ENCODE peak calls at places on chromosomes 16 and 17, in ten cellular contexts. One of them, this sample, is unnamed.

GRCh38 chr16:52069866-52070265 is 477.1 kb downstream of the TOX3 start:
- DNase-seq in NCI-H460: no peak
- DNase-seq in ELR: peak; percentile 17
- DNase-seq in mucosa of descending colon: no peak
- DNase-seq in stomach: no peak
- DNase-seq in progenitor cell of endocrine pancreas: no peak
- DNase-seq in GM23338: peak; percentile 80
- DNase-seq in HEK293T: peak; percentile 10
- DNase-seq in ACHN: peak; percentile 39
- DNase-seq in head of caudate nucleus: peak; percentile 30
- DNase-seq in this sample: peak; percentile 36

GRCh38 chr16:89170346-89171215 is 967 bp upstream of the CDH15 start:
- DNase-seq in ACHN: peak; percentile 35
- DNase-seq in stomach: peak; percentile 64
- DNase-seq in progenitor cell of endocrine pancreas: peak; percentile 53
- DNase-seq in mucosa of descending colon: peak; percentile 88
- DNase-seq in NCI-H460: no peak
- DNase-seq in GM23338: peak; percentile 91
- DNase-seq in head of caudate nucleus: no peak
- DNase-seq in ELR: peak; percentile 14
- DNase-seq in HEK293T: no peak
- DNase-seq in this sample: no peak

GRCh38 chr17:75795820-75796607 is 11.4 kb downstream of the UNK start:
- DNase-seq in NCI-H460: no peak
- DNase-seq in progenitor cell of endocrine pancreas: no peak
- DNase-seq in mucosa of descending colon: no peak
- DNase-seq in HEK293T: no peak
- DNase-seq in head of caudate nucleus: no peak
- DNase-seq in ACHN: no peak
- DNase-seq in GM23338: no peak
- DNase-seq in ELR: no peak
- DNase-seq in stomach: no peak
- DNase-seq in this sample: no peak

GRCh38 chr17:50064253-50064991 is 8.5 kb downstream of the ITGA3 start:
- DNase-seq in head of caudate nucleus: peak; percentile 71
- DNase-seq in ACHN: peak; percentile 96
- DNase-seq in mucosa of descending colon: peak; percentile 53
- DNase-seq in progenitor cell of endocrine pancreas: no peak
- DNase-seq in stomach: no peak
- DNase-seq in NCI-H460: peak; percentile 78
- DNase-seq in ELR: peak; percentile 100
- DNase-seq in HEK293T: no peak
- DNase-seq in GM23338: peak; percentile 50
- DNase-seq in this sample: peak; percentile 98

GRCh38 chr17:72411124-72411563 is 290.3 kb downstream of the SOX9 start:
- DNase-seq in GM23338: no peak
- DNase-seq in NCI-H460: no peak
- DNase-seq in ACHN: no peak
- DNase-seq in ELR: no peak
- DNase-seq in stomach: no peak
- DNase-seq in head of caudate nucleus: no peak
- DNase-seq in HEK293T: no peak
- DNase-seq in mucosa of descending colon: no peak
- DNase-seq in progenitor cell of endocrine pancreas: no peak
- DNase-seq in this sample: peak; percentile 85

GRCh38 chr17:77011173-77012011 is 129.4 kb upstream of the SEC14L1 start:
- DNase-seq in ACHN: peak; percentile 63
- DNase-seq in mucosa of descending colon: no peak
- DNase-seq in progenitor cell of endocrine pancreas: no peak
- DNase-seq in stomach: peak; percentile 50
- DNase-seq in NCI-H460: no peak
- DNase-seq in head of caudate nucleus: no peak
- DNase-seq in HEK293T: no peak
- DNase-seq in ELR: peak; percentile 72
- DNase-seq in GM23338: peak; percentile 77
- DNase-seq in this sample: peak; percentile 53

GRCh38 chr17:42918902-42919521 is 18.4 kb downstream of the G6PC1 start:
- DNase-seq in NCI-H460: no peak
- DNase-seq in GM23338: no peak
- DNase-seq in head of caudate nucleus: no peak
- DNase-seq in ACHN: no peak
- DNase-seq in stomach: peak; percentile 44
- DNase-seq in ELR: no peak
- DNase-seq in HEK293T: no peak
- DNase-seq in progenitor cell of endocrine pancreas: no peak
- DNase-seq in mucosa of descending colon: no peak
- DNase-seq in this sample: no peak

GRCh38 chr17:19876524-19877161 is 8.9 kb upstream of the ULK2 start:
- DNase-seq in GM23338: no peak
- DNase-seq in NCI-H460: no peak
- DNase-seq in HEK293T: no peak
- DNase-seq in progenitor cell of endocrine pancreas: no peak
- DNase-seq in ELR: no peak
- DNase-seq in ACHN: no peak
- DNase-seq in stomach: no peak
- DNase-seq in mucosa of descending colon: peak; percentile 73
- DNase-seq in head of caudate nucleus: peak; percentile 24
- DNase-seq in this sample: no peak

GRCh38 chr17:79562117-79562805 is 48.6 kb downstream of the RBFOX3 start:
- DNase-seq in GM23338: no peak
- DNase-seq in stomach: no peak
- DNase-seq in ACHN: no peak
- DNase-seq in ELR: no peak
- DNase-seq in HEK293T: no peak
- DNase-seq in progenitor cell of endocrine pancreas: no peak
- DNase-seq in mucosa of descending colon: no peak
- DNase-seq in head of caudate nucleus: peak; percentile 32
- DNase-seq in NCI-H460: no peak
- DNase-seq in this sample: no peak

GRCh38 chr17:48174833-48175232 is 67.3 kb downstream of the SNX11 start:
- DNase-seq in mucosa of descending colon: no peak
- DNase-seq in progenitor cell of endocrine pancreas: no peak
- DNase-seq in GM23338: no peak
- DNase-seq in HEK293T: no peak
- DNase-seq in ELR: no peak
- DNase-seq in head of caudate nucleus: no peak
- DNase-seq in ACHN: no peak
- DNase-seq in NCI-H460: no peak
- DNase-seq in stomach: no peak
- DNase-seq in this sample: no peak

GRCh38 chr16:69382421-69382820 is 3.4 kb downstream of the TERF2 start:
- DNase-seq in NCI-H460: no peak
- DNase-seq in mucosa of descending colon: no peak
- DNase-seq in HEK293T: no peak
- DNase-seq in stomach: no peak
- DNase-seq in ACHN: no peak
- DNase-seq in ELR: no peak
- DNase-seq in progenitor cell of endocrine pancreas: no peak
- DNase-seq in head of caudate nucleus: no peak
- DNase-seq in GM23338: no peak
- DNase-seq in this sample: no peak

GRCh38 chr17:18041776-18042175 is 2.6 kb downstream of the GID4 start:
- DNase-seq in ACHN: no peak
- DNase-seq in GM23338: no peak
- DNase-seq in HEK293T: no peak
- DNase-seq in mucosa of descending colon: no peak
- DNase-seq in NCI-H460: no peak
- DNase-seq in progenitor cell of endocrine pancreas: no peak
- DNase-seq in head of caudate nucleus: no peak
- DNase-seq in ELR: peak; percentile 63
- DNase-seq in stomach: no peak
- DNase-seq in this sample: peak; percentile 29

GRCh38 chr17:28342313-28342712 is 6.8 kb downstream of the TNFAIP1 start:
- DNase-seq in ELR: no peak
- DNase-seq in HEK293T: no peak
- DNase-seq in NCI-H460: no peak
- DNase-seq in progenitor cell of endocrine pancreas: no peak
- DNase-seq in mucosa of descending colon: no peak
- DNase-seq in GM23338: no peak
- DNase-seq in ACHN: no peak
- DNase-seq in head of caudate nucleus: no peak
- DNase-seq in stomach: no peak
- DNase-seq in this sample: no peak

GRCh38 chr16:56667581-56668571 is at the start of gene MT1G:
- DNase-seq in ELR: no peak
- DNase-seq in head of caudate nucleus: peak; percentile 49
- DNase-seq in progenitor cell of endocrine pancreas: no peak
- DNase-seq in GM23338: peak; percentile 58
- DNase-seq in mucosa of descending colon: peak; percentile 86
- DNase-seq in HEK293T: no peak
- DNase-seq in stomach: peak; percentile 87
- DNase-seq in ACHN: no peak
- DNase-seq in NCI-H460: no peak
- DNase-seq in this sample: no peak

GRCh38 chr16:81005644-81006471 is 827 bp downstream of the CMC2 start:
- DNase-seq in stomach: no peak
- DNase-seq in progenitor cell of endocrine pancreas: peak; percentile 12
- DNase-seq in head of caudate nucleus: no peak
- DNase-seq in HEK293T: no peak
- DNase-seq in ELR: peak; percentile 72
- DNase-seq in GM23338: peak; percentile 46
- DNase-seq in ACHN: peak; percentile 71
- DNase-seq in mucosa of descending colon: no peak
- DNase-seq in NCI-H460: peak; percentile 28
- DNase-seq in this sample: no peak

GRCh38 chr16:4883501-4883900 is 36.2 kb downstream of the UBN1 start:
- DNase-seq in progenitor cell of endocrine pancreas: no peak
- DNase-seq in stomach: no peak
- DNase-seq in HEK293T: no peak
- DNase-seq in GM23338: no peak
- DNase-seq in ACHN: no peak
- DNase-seq in mucosa of descending colon: no peak
- DNase-seq in head of caudate nucleus: no peak
- DNase-seq in NCI-H460: no peak
- DNase-seq in ELR: no peak
- DNase-seq in this sample: no peak

GRCh38 chr17:60559659-60559994 is 33.6 kb upstream of the APPBP2 start:
- DNase-seq in ELR: no peak
- DNase-seq in mucosa of descending colon: no peak
- DNase-seq in GM23338: no peak
- DNase-seq in progenitor cell of endocrine pancreas: no peak
- DNase-seq in head of caudate nucleus: no peak
- DNase-seq in ACHN: no peak
- DNase-seq in HEK293T: no peak
- DNase-seq in stomach: no peak
- DNase-seq in NCI-H460: no peak
- DNase-seq in this sample: no peak

GRCh38 chr17:58813712-58814111 is 58.1 kb downstream of the PPM1E start:
- DNase-seq in GM23338: no peak
- DNase-seq in stomach: no peak
- DNase-seq in mucosa of descending colon: no peak
- DNase-seq in progenitor cell of endocrine pancreas: no peak
- DNase-seq in HEK293T: no peak
- DNase-seq in ACHN: no peak
- DNase-seq in head of caudate nucleus: no peak
- DNase-seq in ELR: no peak
- DNase-seq in NCI-H460: no peak
- DNase-seq in this sample: no peak

This sample was measured in A172.